ENCODE peak calls at places on chromosomes 16 and 17, in seven cellular contexts. One of them, this sample, is unnamed.

GRCh38 chr17:80220709-80221215 is 535 bp downstream of the SLC26A11 start:
- DNase-seq in AG04450: no peak
- DNase-seq in spleen: no peak
- DNase-seq in esophagus muscularis mucosa: no peak
- DNase-seq in upper lobe of right lung: no peak
- DNase-seq in Panc1: no peak
- DNase-seq in PC-3: no peak
- DNase-seq in this sample: no peak

GRCh38 chr16:68372381-68372720 is 61.5 kb downstream of the PRMT7 start:
- DNase-seq in upper lobe of right lung: no peak
- DNase-seq in Panc1: no peak
- DNase-seq in AG04450: no peak
- DNase-seq in spleen: no peak
- DNase-seq in esophagus muscularis mucosa: no peak
- DNase-seq in PC-3: no peak
- DNase-seq in this sample: no peak

GRCh38 chr17:41592601-41593305 is 6.1 kb upstream of the KRT14 start:
- DNase-seq in PC-3: no peak
- DNase-seq in upper lobe of right lung: peak
- DNase-seq in esophagus muscularis mucosa: no peak
- DNase-seq in spleen: no peak
- DNase-seq in Panc1: no peak
- DNase-seq in AG04450: no peak
- DNase-seq in this sample: no peak

GRCh38 chr16:74865922-74866598 is 91.4 kb upstream of the FA2H start:
- DNase-seq in Panc1: no peak
- DNase-seq in AG04450: no peak
- DNase-seq in spleen: no peak
- DNase-seq in PC-3: no peak
- DNase-seq in esophagus muscularis mucosa: no peak
- DNase-seq in upper lobe of right lung: no peak
- DNase-seq in this sample: no peak

GRCh38 chr16:27242868-27243590 is 25.5 kb downstream of the NSMCE1 start:
- DNase-seq in Panc1: peak
- DNase-seq in AG04450: peak
- DNase-seq in upper lobe of right lung: peak
- DNase-seq in esophagus muscularis mucosa: no peak
- DNase-seq in PC-3: peak
- DNase-seq in spleen: peak
- DNase-seq in this sample: peak

GRCh38 chr17:2067559-2067958 is 12.7 kb downstream of the HIC1 start:
- DNase-seq in upper lobe of right lung: no peak
- DNase-seq in AG04450: no peak
- DNase-seq in PC-3: no peak
- DNase-seq in esophagus muscularis mucosa: no peak
- DNase-seq in spleen: no peak
- DNase-seq in Panc1: no peak
- DNase-seq in this sample: no peak

GRCh38 chr16:55468352-55468990 is 10.5 kb upstream of the MMP2 start:
- DNase-seq in Panc1: no peak
- DNase-seq in PC-3: no peak
- DNase-seq in esophagus muscularis mucosa: no peak
- DNase-seq in AG04450: no peak
- DNase-seq in spleen: no peak
- DNase-seq in upper lobe of right lung: no peak
- DNase-seq in this sample: no peak

GRCh38 chr16:46808997-46809396 is 22.0 kb downstream of the C16orf87 start:
- DNase-seq in upper lobe of right lung: no peak
- DNase-seq in esophagus muscularis mucosa: no peak
- DNase-seq in Panc1: no peak
- DNase-seq in PC-3: no peak
- DNase-seq in AG04450: no peak
- DNase-seq in spleen: peak
- DNase-seq in this sample: no peak

GRCh38 chr16:84054916-84055315 is 12.3 kb upstream of the SLC38A8 start:
- DNase-seq in spleen: peak
- DNase-seq in esophagus muscularis mucosa: no peak
- DNase-seq in upper lobe of right lung: peak
- DNase-seq in Panc1: no peak
- DNase-seq in AG04450: no peak
- DNase-seq in PC-3: no peak
- DNase-seq in this sample: no peak

GRCh38 chr17:74732042-74732846 is 4.8 kb upstream of the RAB37 start:
- DNase-seq in Panc1: no peak
- DNase-seq in upper lobe of right lung: no peak
- DNase-seq in spleen: peak
- DNase-seq in AG04450: no peak
- DNase-seq in PC-3: no peak
- DNase-seq in esophagus muscularis mucosa: no peak
- DNase-seq in this sample: no peak

GRCh38 chr17:17859909-17860760 is 23.3 kb upstream of the SREBF1 start:
- DNase-seq in esophagus muscularis mucosa: no peak
- DNase-seq in spleen: peak
- DNase-seq in Panc1: no peak
- DNase-seq in upper lobe of right lung: peak
- DNase-seq in AG04450: no peak
- DNase-seq in PC-3: peak
- DNase-seq in this sample: no peak

GRCh38 chr17:2695961-2696760 is 15.4 kb downstream of the CLUH start:
- DNase-seq in esophagus muscularis mucosa: no peak
- DNase-seq in upper lobe of right lung: peak
- DNase-seq in spleen: peak
- DNase-seq in PC-3: no peak
- DNase-seq in AG04450: no peak
- DNase-seq in Panc1: no peak
- DNase-seq in this sample: no peak

GRCh38 chr17:16131593-16131992 is 83.7 kb downstream of the NCOR1 start:
- DNase-seq in PC-3: no peak
- DNase-seq in AG04450: no peak
- DNase-seq in upper lobe of right lung: no peak
- DNase-seq in Panc1: no peak
- DNase-seq in esophagus muscularis mucosa: no peak
- DNase-seq in spleen: no peak
- DNase-seq in this sample: no peak

GRCh38 chr16:24990803-24991202 is 24.4 kb downstream of the ARHGAP17 start:
- DNase-seq in upper lobe of right lung: no peak
- DNase-seq in PC-3: no peak
- DNase-seq in Panc1: no peak
- DNase-seq in spleen: no peak
- DNase-seq in esophagus muscularis mucosa: no peak
- DNase-seq in AG04450: no peak
- DNase-seq in this sample: no peak
- H3K27ac ChIP-seq in upper lobe of right lung: no peak
- H3K27ac ChIP-seq in PC-3: no peak
- H3K27ac ChIP-seq in Panc1: peak
- H3K27ac ChIP-seq in spleen: peak
- H3K27ac ChIP-seq in esophagus muscularis mucosa: peak
- H3K27ac ChIP-seq in AG04450: no peak
- H3K27ac ChIP-seq in this sample: peak

GRCh38 chr16:6343157-6343556 is 989.5 kb upstream of the RBFOX1 start:
- DNase-seq in PC-3: no peak
- DNase-seq in upper lobe of right lung: no peak
- DNase-seq in esophagus muscularis mucosa: no peak
- DNase-seq in AG04450: no peak
- DNase-seq in Panc1: no peak
- DNase-seq in spleen: no peak
- DNase-seq in this sample: no peak

GRCh38 chr16:6345090-6345489 is 987.6 kb upstream of the RBFOX1 start:
- DNase-seq in AG04450: no peak
- DNase-seq in esophagus muscularis mucosa: no peak
- DNase-seq in spleen: no peak
- DNase-seq in upper lobe of right lung: no peak
- DNase-seq in PC-3: no peak
- DNase-seq in Panc1: no peak
- DNase-seq in this sample: no peak

DNA sequence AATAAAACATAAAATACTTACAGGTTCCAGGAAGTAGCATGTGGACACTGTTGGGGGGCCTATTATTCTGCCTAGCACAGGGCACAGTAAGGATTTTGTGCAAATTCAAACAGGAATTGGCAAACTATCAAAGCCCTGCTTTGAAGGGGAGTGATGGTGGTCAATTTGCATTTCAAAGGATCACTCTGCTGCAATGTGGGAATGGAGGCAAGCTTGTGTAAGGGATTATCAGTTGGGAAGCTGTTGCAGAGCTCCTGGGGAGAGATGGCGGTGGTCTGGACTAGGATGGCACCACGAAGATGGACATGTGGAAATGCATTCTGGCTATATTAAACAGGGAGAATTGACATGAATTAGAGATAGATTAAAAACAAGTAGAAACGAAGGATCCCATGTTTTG is 990.7 kb upstream of the RBFOX1 start:
- DNase-seq in upper lobe of right lung: no peak
- DNase-seq in esophagus muscularis mucosa: no peak
- DNase-seq in spleen: no peak
- DNase-seq in AG04450: no peak
- DNase-seq in PC-3: no peak
- DNase-seq in Panc1: no peak
- DNase-seq in this sample: no peak
- H3K27ac ChIP-seq in upper lobe of right lung: no peak
- H3K27ac ChIP-seq in esophagus muscularis mucosa: no peak
- H3K27ac ChIP-seq in spleen: no peak
- H3K27ac ChIP-seq in AG04450: no peak
- H3K27ac ChIP-seq in PC-3: no peak
- H3K27ac ChIP-seq in Panc1: no peak
- H3K27ac ChIP-seq in this sample: no peak

GRCh38 chr16:523097-523741 is 4.3 kb upstream of the CAPN15 start:
- DNase-seq in PC-3: no peak
- DNase-seq in spleen: no peak
- DNase-seq in AG04450: no peak
- DNase-seq in esophagus muscularis mucosa: no peak
- DNase-seq in upper lobe of right lung: no peak
- DNase-seq in Panc1: no peak
- DNase-seq in this sample: no peak

GRCh38 chr16:524274-525011 is 3.1 kb upstream of the CAPN15 start:
- DNase-seq in esophagus muscularis mucosa: no peak
- DNase-seq in Panc1: no peak
- DNase-seq in AG04450: no peak
- DNase-seq in PC-3: no peak
- DNase-seq in upper lobe of right lung: no peak
- DNase-seq in spleen: no peak
- DNase-seq in this sample: no peak

GRCh38 chr16:525520-526180 is 1.9 kb upstream of the CAPN15 start:
- DNase-seq in AG04450: peak
- DNase-seq in spleen: no peak
- DNase-seq in PC-3: peak
- DNase-seq in upper lobe of right lung: no peak
- DNase-seq in esophagus muscularis mucosa: no peak
- DNase-seq in Panc1: peak
- DNase-seq in this sample: no peak

GRCh38 chr16:526181-527014 is 1.1 kb upstream of the CAPN15 start:
- DNase-seq in esophagus muscularis mucosa: no peak
- DNase-seq in AG04450: no peak
- DNase-seq in Panc1: no peak
- DNase-seq in spleen: no peak
- DNase-seq in upper lobe of right lung: peak
- DNase-seq in PC-3: peak
- DNase-seq in this sample: no peak

DNA sequence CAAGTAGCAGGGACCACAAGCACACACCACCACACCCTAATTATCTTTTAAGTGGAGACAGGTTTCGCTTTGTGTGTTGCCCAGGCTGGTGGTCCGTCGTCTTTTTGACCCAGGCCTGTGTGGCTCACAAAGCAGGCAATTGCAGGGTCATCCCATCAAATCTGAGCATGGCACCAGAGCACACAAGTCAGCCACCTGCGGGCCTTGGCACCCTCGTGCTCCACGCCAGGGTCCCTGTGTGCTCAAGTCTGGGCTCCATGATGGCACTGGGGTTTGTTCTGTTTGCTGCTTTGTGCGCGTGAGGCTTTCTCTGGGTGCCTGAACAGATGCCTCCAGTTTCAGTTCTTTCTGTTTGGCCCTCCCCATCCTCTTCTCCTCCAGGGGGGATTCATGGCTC is 2.4 kb upstream of the CAPN15 start:
- DNase-seq in PC-3: no peak
- DNase-seq in spleen: no peak
- DNase-seq in AG04450: no peak
- DNase-seq in upper lobe of right lung: no peak
- DNase-seq in esophagus muscularis mucosa: no peak
- DNase-seq in Panc1: no peak
- DNase-seq in this sample: no peak
- H3K27ac ChIP-seq in PC-3: peak
- H3K27ac ChIP-seq in spleen: peak
- H3K27ac ChIP-seq in AG04450: peak
- H3K27ac ChIP-seq in upper lobe of right lung: no peak
- H3K27ac ChIP-seq in esophagus muscularis mucosa: no peak
- H3K27ac ChIP-seq in Panc1: peak
- H3K27ac ChIP-seq in this sample: peak

GRCh38 chr17:36545093-36545464 is 360 bp downstream of the GGNBP2 start:
- DNase-seq in esophagus muscularis mucosa: peak
- DNase-seq in PC-3: no peak
- DNase-seq in spleen: no peak
- DNase-seq in upper lobe of right lung: no peak
- DNase-seq in Panc1: no peak
- DNase-seq in AG04450: no peak
- DNase-seq in this sample: peak

GRCh38 chr17:36547776-36548175 is 3.1 kb downstream of the GGNBP2 start:
- DNase-seq in esophagus muscularis mucosa: no peak
- DNase-seq in upper lobe of right lung: no peak
- DNase-seq in AG04450: no peak
- DNase-seq in Panc1: no peak
- DNase-seq in spleen: no peak
- DNase-seq in PC-3: no peak
- DNase-seq in this sample: no peak

GRCh38 chr17:36545465-36546417 is 1.0 kb downstream of the GGNBP2 start:
- DNase-seq in Panc1: peak
- DNase-seq in upper lobe of right lung: peak
- DNase-seq in PC-3: peak
- DNase-seq in spleen: peak
- DNase-seq in AG04450: peak
- DNase-seq in esophagus muscularis mucosa: no peak
- DNase-seq in this sample: peak

GRCh38 chr17:36544320-36545092 is at the start of gene GGNBP2:
- DNase-seq in Panc1: no peak
- DNase-seq in AG04450: peak
- DNase-seq in esophagus muscularis mucosa: peak
- DNase-seq in spleen: peak
- DNase-seq in upper lobe of right lung: peak
- DNase-seq in PC-3: peak
- DNase-seq in this sample: peak

DNA sequence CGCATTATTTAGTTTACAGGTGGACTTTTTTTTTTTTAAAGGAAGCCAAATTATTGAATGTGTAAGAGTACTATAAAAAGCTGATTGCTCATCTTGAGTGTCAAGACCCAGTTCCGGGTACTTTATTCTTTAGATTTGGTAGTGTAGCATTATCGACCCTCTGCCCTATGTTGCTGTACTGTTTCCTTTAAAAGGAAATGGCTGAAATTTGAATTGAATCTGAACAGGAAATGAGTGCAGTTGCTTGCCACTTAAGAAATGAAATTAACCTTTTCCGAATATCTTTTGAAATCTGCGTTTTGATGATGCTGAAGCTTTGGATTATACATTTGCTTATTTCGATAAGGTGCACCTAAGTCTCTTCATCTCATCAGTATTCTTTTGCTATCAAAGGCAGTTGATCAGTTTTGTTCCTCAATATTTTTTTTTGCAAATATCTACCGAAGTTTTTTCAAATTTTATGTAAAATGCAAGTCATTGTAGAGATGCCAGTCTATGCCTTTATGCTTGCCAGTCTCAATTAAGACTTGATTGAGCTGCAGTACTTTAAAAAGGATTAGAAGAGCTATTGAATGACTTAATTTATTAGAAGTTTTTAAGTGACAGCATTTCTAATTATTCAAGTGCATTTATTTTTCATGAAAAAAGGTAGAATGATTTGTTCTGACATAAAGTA is 1.8 kb downstream of the GGNBP2 start:
- DNase-seq in Panc1: no peak
- DNase-seq in esophagus muscularis mucosa: no peak
- DNase-seq in upper lobe of right lung: no peak
- DNase-seq in PC-3: no peak
- DNase-seq in spleen: no peak
- DNase-seq in AG04450: no peak
- DNase-seq in this sample: no peak
- H3K27ac ChIP-seq in Panc1: peak
- H3K27ac ChIP-seq in esophagus muscularis mucosa: peak
- H3K27ac ChIP-seq in upper lobe of right lung: peak
- H3K27ac ChIP-seq in PC-3: peak
- H3K27ac ChIP-seq in spleen: peak
- H3K27ac ChIP-seq in AG04450: peak
- H3K27ac ChIP-seq in this sample: no peak

This sample was measured in caudate nucleus.